ENCODE peak calls at places on chromosomes 13 and 19, in seven cellular contexts. One of them, this sample, is unnamed.

GRCh38 chr13:26816876-26817275 is 56.3 kb upstream of the GPR12 start:
- DNase-seq in nephron progenitor cell: peak; percentile 35
- DNase-seq in cardiac fibroblast: no peak
- DNase-seq in GM06990: no peak
- DNase-seq in omental fat pad: no peak
- DNase-seq in foreskin keratinocyte: no peak
- DNase-seq in H9: no peak
- DNase-seq in this sample: no peak

GRCh38 chr13:76992548-76993001 is 694 bp downstream of the CLN5 start:
- DNase-seq in nephron progenitor cell: peak; percentile 21
- DNase-seq in H9: no peak
- DNase-seq in cardiac fibroblast: peak; percentile 43
- DNase-seq in omental fat pad: no peak
- DNase-seq in foreskin keratinocyte: no peak
- DNase-seq in GM06990: peak; percentile 49
- DNase-seq in this sample: peak; percentile 23

GRCh38 chr19:58553799-58554493 is 959 bp downstream of the CHMP2A start:
- DNase-seq in foreskin keratinocyte: no peak
- DNase-seq in nephron progenitor cell: no peak
- DNase-seq in cardiac fibroblast: no peak
- DNase-seq in GM06990: no peak
- DNase-seq in H9: no peak
- DNase-seq in omental fat pad: no peak
- DNase-seq in this sample: no peak

GRCh38 chr19:53328967-53329366 is 4.6 kb upstream of the ZNF845 start:
- DNase-seq in nephron progenitor cell: no peak
- DNase-seq in cardiac fibroblast: peak; percentile 51
- DNase-seq in GM06990: no peak
- DNase-seq in foreskin keratinocyte: no peak
- DNase-seq in H9: peak; percentile 48
- DNase-seq in omental fat pad: no peak
- DNase-seq in this sample: no peak

GRCh38 chr13:67353891-67354459 is 123.8 kb upstream of the PCDH9 start:
- DNase-seq in omental fat pad: no peak
- DNase-seq in foreskin keratinocyte: no peak
- DNase-seq in nephron progenitor cell: no peak
- DNase-seq in cardiac fibroblast: peak; percentile 69
- DNase-seq in H9: no peak
- DNase-seq in GM06990: no peak
- DNase-seq in this sample: no peak

GRCh38 chr13:20566424-20566916 is 487 bp upstream of the IFT88 start:
- DNase-seq in cardiac fibroblast: peak; percentile 80
- DNase-seq in nephron progenitor cell: no peak
- DNase-seq in foreskin keratinocyte: peak; percentile 81
- DNase-seq in H9: no peak
- DNase-seq in omental fat pad: peak; percentile 25
- DNase-seq in GM06990: no peak
- DNase-seq in this sample: no peak

GRCh38 chr19:13817615-13818371 is 22.6 kb downstream of the ZSWIM4 start:
- DNase-seq in omental fat pad: no peak
- DNase-seq in cardiac fibroblast: no peak
- DNase-seq in GM06990: peak; percentile 81
- DNase-seq in nephron progenitor cell: peak; percentile 75
- DNase-seq in H9: peak; percentile 100
- DNase-seq in foreskin keratinocyte: no peak
- DNase-seq in this sample: no peak

GRCh38 chr19:17473041-17473440 is 2.7 kb downstream of the SLC27A1 start:
- DNase-seq in GM06990: no peak
- DNase-seq in H9: no peak
- DNase-seq in foreskin keratinocyte: peak; percentile 46
- DNase-seq in nephron progenitor cell: no peak
- DNase-seq in omental fat pad: no peak
- DNase-seq in cardiac fibroblast: peak; percentile 76
- DNase-seq in this sample: no peak

GRCh38 chr13:98285852-98286594 is 109.0 kb upstream of the RNF113B start:
- DNase-seq in GM06990: no peak
- DNase-seq in omental fat pad: no peak
- DNase-seq in H9: no peak
- DNase-seq in foreskin keratinocyte: no peak
- DNase-seq in nephron progenitor cell: no peak
- DNase-seq in cardiac fibroblast: no peak
- DNase-seq in this sample: no peak

GRCh38 chr19:771332-771785 is 20.4 kb downstream of the MISP start:
- DNase-seq in H9: peak; percentile 64
- DNase-seq in cardiac fibroblast: peak; percentile 70
- DNase-seq in omental fat pad: no peak
- DNase-seq in GM06990: no peak
- DNase-seq in nephron progenitor cell: peak; percentile 47
- DNase-seq in foreskin keratinocyte: no peak
- DNase-seq in this sample: no peak

GRCh38 chr13:100566543-100566942 is 22.0 kb downstream of the GGACT start:
- DNase-seq in GM06990: no peak
- DNase-seq in cardiac fibroblast: peak; percentile 18
- DNase-seq in foreskin keratinocyte: no peak
- DNase-seq in omental fat pad: no peak
- DNase-seq in nephron progenitor cell: no peak
- DNase-seq in H9: no peak
- DNase-seq in this sample: no peak

GRCh38 chr13:104376588-104376987 is 1310.4 kb upstream of the SLC10A2 start:
- DNase-seq in omental fat pad: no peak
- DNase-seq in H9: no peak
- DNase-seq in cardiac fibroblast: no peak
- DNase-seq in GM06990: no peak
- DNase-seq in foreskin keratinocyte: no peak
- DNase-seq in nephron progenitor cell: no peak
- DNase-seq in this sample: no peak

GRCh38 chr13:64791373-64791772 is 2438.8 kb downstream of the PCDH9 start:
- DNase-seq in foreskin keratinocyte: no peak
- DNase-seq in nephron progenitor cell: no peak
- DNase-seq in cardiac fibroblast: no peak
- DNase-seq in GM06990: no peak
- DNase-seq in omental fat pad: no peak
- DNase-seq in H9: no peak
- DNase-seq in this sample: no peak

GRCh38 chr13:42129033-42129432 is 80.6 kb downstream of the DGKH start:
- DNase-seq in omental fat pad: no peak
- DNase-seq in nephron progenitor cell: no peak
- DNase-seq in foreskin keratinocyte: no peak
- DNase-seq in GM06990: no peak
- DNase-seq in cardiac fibroblast: no peak
- DNase-seq in H9: no peak
- DNase-seq in this sample: no peak

GRCh38 chr13:62320129-62320724 is 904.6 kb upstream of the PCDH20 start:
- DNase-seq in cardiac fibroblast: peak; percentile 58
- DNase-seq in foreskin keratinocyte: peak; percentile 7
- DNase-seq in H9: no peak
- DNase-seq in GM06990: peak; percentile 25
- DNase-seq in nephron progenitor cell: no peak
- DNase-seq in omental fat pad: no peak
- DNase-seq in this sample: no peak
- TF ChIP-seq CTCF in cardiac fibroblast: peak; percentile 32
- TF ChIP-seq CTCF in foreskin keratinocyte: peak; percentile 60
- TF ChIP-seq CTCF in H9: peak; percentile 81
- TF ChIP-seq CTCF in GM06990: peak; percentile 61
- TF ChIP-seq CTCF in nephron progenitor cell: peak; percentile 69
- TF ChIP-seq CTCF in omental fat pad: no peak
- TF ChIP-seq CTCF in this sample: no peak

DNA sequence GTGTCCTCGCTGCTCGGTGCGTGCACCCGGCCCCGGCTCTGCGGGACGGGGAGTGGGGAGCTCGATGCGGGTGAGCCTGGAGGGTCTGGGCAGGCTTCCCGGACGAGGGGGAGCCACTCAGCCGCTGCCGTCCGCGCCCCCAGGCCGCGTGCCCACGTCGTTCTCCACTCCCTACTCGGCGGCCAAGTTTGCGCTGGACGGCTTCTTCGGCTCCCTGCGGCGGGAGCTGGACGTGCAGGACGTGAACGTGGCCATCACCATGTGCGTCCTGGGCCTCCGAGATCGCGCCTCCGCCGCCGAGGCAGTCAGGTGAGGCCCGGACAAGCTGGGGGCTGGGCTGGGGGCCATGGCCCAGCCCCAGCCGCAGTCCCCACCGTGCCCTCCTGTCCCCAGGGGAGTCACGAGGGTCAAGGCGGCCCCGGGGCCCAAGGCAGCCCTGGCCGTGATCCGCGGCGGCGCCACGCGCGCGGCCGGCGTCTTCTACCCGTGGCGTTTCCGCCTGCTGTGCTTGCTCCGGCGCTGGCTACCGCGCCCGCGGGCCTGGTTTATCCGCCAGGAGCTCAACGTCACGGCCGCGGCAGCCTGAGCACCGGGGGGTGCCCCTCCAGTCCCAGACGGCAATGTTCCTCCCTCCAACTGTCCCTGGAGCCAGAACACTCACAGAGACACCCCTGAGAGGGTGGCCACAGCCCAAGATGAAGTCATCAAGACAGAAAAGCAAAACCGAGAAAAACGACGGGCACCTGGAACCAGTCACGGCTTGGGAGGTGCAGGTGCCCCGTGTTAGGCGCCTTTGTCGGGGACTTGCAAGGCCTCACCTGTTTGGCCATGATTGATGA is 2.5 kb upstream of the RPL36 start:
- DNase-seq in H9: peak; percentile 37
- DNase-seq in foreskin keratinocyte: no peak
- DNase-seq in nephron progenitor cell: no peak
- DNase-seq in omental fat pad: no peak
- DNase-seq in cardiac fibroblast: no peak
- DNase-seq in GM06990: peak; percentile 36
- DNase-seq in this sample: no peak
- TF ChIP-seq CTCF in H9: peak; percentile 17
- TF ChIP-seq CTCF in foreskin keratinocyte: no peak
- TF ChIP-seq CTCF in nephron progenitor cell: no peak
- TF ChIP-seq CTCF in omental fat pad: no peak
- TF ChIP-seq CTCF in cardiac fibroblast: no peak
- TF ChIP-seq CTCF in GM06990: no peak
- TF ChIP-seq CTCF in this sample: no peak

GRCh38 chr19:29887498-29887897 is 54.5 kb upstream of the URI1 start:
- DNase-seq in omental fat pad: no peak
- DNase-seq in nephron progenitor cell: no peak
- DNase-seq in foreskin keratinocyte: no peak
- DNase-seq in GM06990: no peak
- DNase-seq in cardiac fibroblast: no peak
- DNase-seq in H9: no peak
- DNase-seq in this sample: no peak
- TF ChIP-seq CTCF in omental fat pad: no peak
- TF ChIP-seq CTCF in nephron progenitor cell: no peak
- TF ChIP-seq CTCF in foreskin keratinocyte: no peak
- TF ChIP-seq CTCF in GM06990: no peak
- TF ChIP-seq CTCF in cardiac fibroblast: no peak
- TF ChIP-seq CTCF in H9: no peak
- TF ChIP-seq CTCF in this sample: no peak

DNA sequence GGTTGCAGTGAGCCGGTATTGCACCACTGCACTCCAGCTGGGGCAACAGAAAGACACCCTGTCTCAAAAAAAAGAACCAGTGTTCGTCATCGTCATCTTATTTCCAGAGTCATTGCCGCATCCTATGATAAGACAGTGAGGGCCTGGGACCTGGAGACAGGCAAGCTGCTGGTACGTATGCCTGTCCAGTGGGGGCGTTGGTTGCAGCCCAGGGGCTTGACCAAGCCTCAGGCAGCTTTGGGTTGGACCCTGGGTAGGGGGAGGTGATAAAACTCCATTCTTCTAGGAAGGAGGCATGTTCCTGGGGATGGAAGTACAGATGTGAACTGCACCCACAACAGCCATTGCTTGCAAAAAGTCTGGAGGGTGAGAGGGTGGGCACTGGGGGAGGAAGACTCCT is 15.6 kb downstream of the WDR88 start:
- DNase-seq in omental fat pad: no peak
- DNase-seq in foreskin keratinocyte: no peak
- DNase-seq in nephron progenitor cell: no peak
- DNase-seq in cardiac fibroblast: no peak
- DNase-seq in H9: no peak
- DNase-seq in GM06990: no peak
- DNase-seq in this sample: no peak
- TF ChIP-seq CTCF in omental fat pad: no peak
- TF ChIP-seq CTCF in foreskin keratinocyte: no peak
- TF ChIP-seq CTCF in nephron progenitor cell: no peak
- TF ChIP-seq CTCF in cardiac fibroblast: no peak
- TF ChIP-seq CTCF in H9: no peak
- TF ChIP-seq CTCF in GM06990: no peak
- TF ChIP-seq CTCF in this sample: no peak

DNA sequence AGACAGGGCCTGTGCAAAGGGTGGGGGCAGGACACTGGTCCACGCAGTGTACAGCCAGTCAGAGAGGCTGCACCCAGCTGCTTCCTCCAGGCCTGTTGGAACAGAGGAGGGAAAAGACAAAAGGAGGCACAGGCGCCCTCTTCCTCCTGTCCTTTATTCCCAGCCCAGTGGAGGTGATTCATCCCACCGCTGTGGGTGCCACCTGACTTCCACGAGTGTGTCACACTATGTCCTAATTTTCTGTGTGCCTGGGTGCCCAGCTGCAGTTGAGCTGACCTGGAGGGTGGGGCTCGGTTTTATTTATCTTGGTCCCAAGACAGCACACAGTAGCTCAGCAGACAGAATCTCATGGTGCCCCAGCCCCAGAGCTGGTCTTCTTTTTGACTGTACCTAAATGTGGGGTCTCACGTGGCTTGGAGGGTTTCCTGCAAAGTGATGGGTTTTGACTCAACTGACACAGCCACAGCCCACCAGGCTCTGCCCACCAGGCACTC is 9.0 kb downstream of the EPS15L1 start:
- DNase-seq in GM06990: no peak
- DNase-seq in omental fat pad: no peak
- DNase-seq in H9: no peak
- DNase-seq in foreskin keratinocyte: peak; percentile 51
- DNase-seq in cardiac fibroblast: peak; percentile 72
- DNase-seq in nephron progenitor cell: no peak
- DNase-seq in this sample: no peak
- TF ChIP-seq CTCF in GM06990: no peak
- TF ChIP-seq CTCF in omental fat pad: no peak
- TF ChIP-seq CTCF in H9: no peak
- TF ChIP-seq CTCF in foreskin keratinocyte: peak; percentile 24
- TF ChIP-seq CTCF in cardiac fibroblast: no peak
- TF ChIP-seq CTCF in nephron progenitor cell: no peak
- TF ChIP-seq CTCF in this sample: no peak